ENCODE peak calls at places on chromosomes 7 and 10, in ten cellular contexts. H is uterus, O is HepG2, A is tibial nerve, K is IMR-90, P is heart left ventricle, C is body of pancreas, W is A549, J is vagina, D is adrenal gland. I is an unnamed sample.
A peak's percentile ranks its signal among the peaks of the same experiment; 100 is the strongest.

GRCh38 chr7:94301024-94301588 is 93.6 kb upstream of the COL1A2 start:
- DNase-seq in H (peak; percentile 88), O (peak; percentile 79), A (peak; percentile 44), K (peak; percentile 98), P (peak; percentile 83), C (peak; percentile 81), W (peak; percentile 95), J (peak; percentile 94), D (peak; percentile 87), I (no peak)

GRCh38 chr7:158650821-158651225 is 53.8 kb downstream of the NCAPG2 start:
- DNase-seq in H (no peak), O (no peak), A (no peak), K (peak; percentile 66), P (no peak), C (no peak), W (no peak), J (no peak), D (no peak), I (no peak)

GRCh38 chr7:129851174-129851573 is 101.6 kb downstream of the UBE2H start:
- DNase-seq in H (no peak), O (no peak), A (no peak), K (no peak), P (no peak), C (no peak), W (no peak), J (no peak), D (no peak), I (no peak)

GRCh38 chr7:33762903-33763295 is 142.4 kb upstream of the BMPER start:
- DNase-seq in H (no peak), O (no peak), A (no peak), K (no peak), P (no peak), C (no peak), W (no peak), J (no peak), D (no peak), I (no peak)

GRCh38 chr7:120521761-120522737 is 249.1 kb downstream of the KCND2 start:
- DNase-seq in H (no peak), O (no peak), A (no peak), K (no peak), P (no peak), C (no peak), W (no peak), J (no peak), D (no peak), I (no peak)

GRCh38 chr7:77537136-77537594 is at the start of gene PTPN12:
- DNase-seq in H (no peak), O (no peak), A (peak; percentile 47), K (no peak), P (no peak), C (no peak), W (no peak), J (peak; percentile 90), D (no peak), I (no peak)

GRCh38 chr7:108455833-108456677 is at the start of gene NRCAM:
- DNase-seq in H (peak; percentile 24), O (no peak), A (no peak), K (no peak), P (no peak), C (peak; percentile 88), W (peak; percentile 89), J (no peak), D (peak; percentile 96), I (peak; percentile 31)

GRCh38 chr7:63047061-63047460 is 951.6 kb upstream of the ZNF722 start:
- DNase-seq in H (no peak), O (no peak), A (no peak), K (no peak), P (no peak), C (no peak), W (no peak), J (no peak), D (no peak), I (no peak)

GRCh38 chr10:1400129-1400865 is 337.0 kb downstream of the ADARB2 start:
- DNase-seq in H (no peak), O (peak; percentile 34), A (no peak), K (no peak), P (no peak), C (no peak), W (no peak), J (peak; percentile 42), D (no peak), I (no peak)

GRCh38 chr7:27184342-27185012 is 555 bp downstream of the HOXA11 start:
- DNase-seq in H (peak; percentile 38), O (no peak), A (peak; percentile 22), K (peak; percentile 27), P (no peak), C (peak; percentile 28), W (peak; percentile 51), J (no peak), D (peak; percentile 37), I (peak; percentile 16)

GRCh38 chr7:27185708-27186449 is 847 bp upstream of the HOXA11 start:
- DNase-seq in H (peak; percentile 47), O (no peak), A (peak; percentile 17), K (no peak), P (no peak), C (peak; percentile 10), W (no peak), J (no peak), D (peak; percentile 6), I (no peak)

GRCh38 chr7:27183682-27184341 is 1.2 kb downstream of the HOXA11 start:
- DNase-seq in H (peak; percentile 19), O (no peak), A (peak; percentile 15), K (no peak), P (no peak), C (peak; percentile 8), W (no peak), J (no peak), D (peak; percentile 6), I (no peak)

GRCh38 chr7:27186450-27187157 is 1.6 kb upstream of the HOXA11 start:
- DNase-seq in H (peak; percentile 42), O (no peak), A (no peak), K (no peak), P (no peak), C (no peak), W (no peak), J (no peak), D (no peak), I (no peak)

DNA sequence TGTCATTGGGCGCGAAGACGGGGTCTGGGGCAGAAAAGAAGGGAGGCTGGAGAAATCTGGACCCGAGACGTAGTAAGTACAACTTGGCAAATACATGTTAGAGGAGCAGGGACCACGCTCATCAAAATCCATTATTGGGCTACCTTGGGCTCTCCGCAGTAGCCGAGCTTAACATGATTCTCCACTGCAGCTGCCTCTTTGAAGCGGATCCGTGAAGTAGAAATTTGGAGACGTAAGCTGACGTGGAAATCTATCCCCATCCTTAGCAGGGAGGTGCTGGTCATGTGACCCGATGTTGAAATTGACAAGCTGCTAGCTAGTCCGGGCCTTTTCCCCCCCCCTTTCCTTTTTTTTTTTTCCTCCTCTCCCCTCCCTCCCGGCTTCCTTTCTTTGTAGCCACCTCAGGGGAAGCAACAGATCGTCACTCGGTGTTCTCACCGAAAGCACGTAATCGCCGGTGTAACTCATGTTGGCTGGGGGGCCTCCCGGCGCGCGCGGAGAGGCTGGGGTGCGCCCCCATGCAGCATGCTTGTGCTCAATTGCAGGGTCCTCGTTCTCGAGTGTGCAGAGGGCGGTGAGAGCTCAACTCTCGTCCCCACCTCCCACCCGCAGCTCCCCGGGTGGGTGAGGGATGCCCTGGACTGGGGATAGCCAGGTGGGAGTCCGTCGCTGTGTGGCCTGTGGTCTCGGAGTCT is at the start of gene HOXA11:
- DNase-seq in H (peak; percentile 97), O (no peak), A (peak; percentile 71), K (peak; percentile 20), P (no peak), C (peak; percentile 7), W (no peak), J (no peak), D (peak; percentile 31), I (peak; percentile 16)
- TF ChIP-seq POLR2A in H (peak; percentile 84), O (no peak), A (peak; percentile 67), K (no peak), P (no peak), C (no peak), W (no peak), J (peak; percentile 70), D (no peak), I (no peak)

GRCh38 chr7:13990984-13991790 is 1.7 kb upstream of the ETV1 start:
- DNase-seq in H (peak; percentile 98), O (peak; percentile 24), A (peak; percentile 98), K (peak; percentile 98), P (peak; percentile 97), C (peak; percentile 93), W (peak; percentile 93), J (peak; percentile 99), D (peak; percentile 99), I (peak; percentile 88)
- TF ChIP-seq POLR2A in H (peak; percentile 60), O (no peak), A (peak; percentile 53), K (peak; percentile 71), P (no peak), C (no peak), W (no peak), J (no peak), D (peak; percentile 82), I (no peak)

DNA sequence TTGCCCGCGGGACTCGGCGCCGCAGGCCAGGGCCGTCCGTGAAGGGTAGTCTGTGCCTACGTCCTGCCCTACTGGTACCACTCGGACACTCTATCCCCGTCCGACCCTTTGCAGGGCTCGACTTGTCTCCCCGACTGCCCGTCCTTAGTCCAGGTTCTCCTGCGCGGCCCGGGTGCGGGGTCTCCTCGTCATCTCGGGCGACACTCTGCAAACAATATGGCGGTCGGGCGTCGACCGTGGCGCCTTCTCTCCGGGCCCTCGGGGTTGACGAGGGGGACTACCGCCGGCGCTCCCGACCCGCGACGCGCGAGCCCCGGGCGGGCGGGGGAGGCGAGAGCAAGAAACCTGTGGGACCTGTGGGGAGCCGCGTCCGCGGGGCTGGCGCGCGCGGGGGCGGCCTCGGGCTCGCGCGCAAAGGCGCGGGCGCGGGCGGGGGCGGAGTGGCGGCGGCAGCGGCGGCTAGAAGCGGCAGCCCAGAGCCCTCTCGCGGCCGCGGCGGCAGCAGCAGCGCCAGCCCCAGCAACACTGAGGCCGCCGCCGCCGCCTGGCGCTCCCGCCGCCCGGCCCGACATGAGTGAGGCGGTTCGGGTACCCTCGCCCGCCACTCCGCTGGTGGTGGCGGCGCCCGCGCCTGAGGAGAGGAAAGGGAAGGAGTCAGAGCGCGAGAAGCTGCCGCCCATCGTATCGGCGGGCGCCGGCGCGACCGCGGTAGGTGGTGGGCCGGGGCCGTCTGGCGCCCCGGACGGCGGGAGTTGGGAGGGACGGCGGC is at the start of gene HECTD2:
- DNase-seq in H (peak; percentile 72), O (peak; percentile 49), A (peak; percentile 50), K (peak; percentile 65), P (peak; percentile 88), C (peak; percentile 82), W (peak; percentile 82), J (no peak), D (peak; percentile 81), I (peak; percentile 88)
- TF ChIP-seq POLR2A in H (peak; percentile 12), O (peak; percentile 85), A (peak; percentile 56), K (peak; percentile 64), P (no peak), C (peak; percentile 64), W (peak; percentile 9), J (peak; percentile 47), D (peak; percentile 59), I (peak; percentile 83)

DNA sequence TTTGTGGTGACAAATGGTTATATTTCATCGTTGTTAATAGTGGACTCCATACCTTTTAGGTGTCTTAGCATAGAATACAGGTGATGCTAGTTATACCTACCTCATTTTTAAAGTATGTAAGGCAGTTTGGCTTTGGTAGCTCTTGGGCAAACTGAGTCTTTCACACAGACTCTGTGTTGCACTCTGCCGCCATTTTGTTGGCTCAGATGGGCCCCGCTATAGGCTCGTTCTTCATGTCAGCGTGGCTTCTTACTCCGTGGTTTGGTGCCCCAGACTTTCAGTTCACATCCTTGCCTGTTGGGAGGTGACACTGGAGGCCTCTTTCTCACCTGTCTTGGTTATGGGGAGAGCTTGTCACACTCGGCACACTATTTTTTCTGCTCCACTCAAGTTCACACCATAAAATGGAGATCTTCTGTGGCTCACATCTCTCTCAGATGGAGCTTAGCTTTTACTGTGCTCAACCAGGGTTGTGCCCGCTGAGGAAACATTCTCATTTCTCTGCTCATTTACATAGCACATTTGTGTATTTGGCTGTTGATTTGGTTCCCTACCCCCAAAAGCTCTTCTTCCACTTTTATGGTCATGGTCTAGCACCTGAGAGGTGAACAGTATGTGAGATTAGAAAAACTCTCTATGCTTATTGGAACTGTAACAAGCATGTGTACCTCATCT is 178.5 kb downstream of the ARID5B start:
- DNase-seq in H (no peak), O (no peak), A (no peak), K (no peak), P (no peak), C (no peak), W (no peak), J (no peak), D (no peak), I (no peak)
- TF ChIP-seq POLR2A in H (no peak), O (no peak), A (no peak), K (no peak), P (no peak), C (no peak), W (no peak), J (no peak), D (no peak), I (no peak)